ENCODE peak calls at places on chromosomes 7 and 10, in five cellular contexts. O, P, L, T and M are unnamed samples.

GRCh38 chr10:110387983-110388681 is 83.4 kb upstream of the SMNDC1 start:
- DNase-seq in P (no peak), O (no peak), L (no peak), T (no peak), M (no peak)

GRCh38 chr10:35626971-35627507 is 15.1 kb downstream of the FZD8 start:
- DNase-seq in L (no peak), O (no peak), P (no peak), T (no peak), M (no peak)

GRCh38 chr7:44615149-44615611 is 8.8 kb downstream of the OGDH start:
- DNase-seq in L (no peak), O (peak), T (no peak), P (peak), M (peak)

GRCh38 chr10:75755528-75755927 is 324.1 kb downstream of the LRMDA start:
- DNase-seq in O (no peak), L (no peak), P (no peak), T (no peak), M (no peak)

GRCh38 chr7:116810267-116811116 is 51.9 kb upstream of the CAPZA2 start:
- DNase-seq in T (no peak), L (no peak), O (no peak), P (no peak), M (no peak)

GRCh38 chr10:99620713-99621453 is 644 bp upstream of the SLC25A28 start:
- DNase-seq in O (peak), P (peak), T (peak), L (no peak), M (peak)

GRCh38 chr10:86295351-86295750 is 71.2 kb downstream of the GRID1 start:
- DNase-seq in O (no peak), L (no peak), T (no peak), P (peak), M (peak)

GRCh38 chr7:148773344-148773743 is 74.6 kb downstream of the CUL1 start:
- DNase-seq in P (no peak), T (no peak), L (no peak), O (no peak), M (no peak)

GRCh38 chr10:86653379-86653778 is 968 bp upstream of the OPN4 start:
- DNase-seq in T (no peak), P (peak), L (no peak), O (peak), M (peak)

GRCh38 chr7:20440472-20441105 is 109.9 kb downstream of the ITGB8 start:
- DNase-seq in T (peak), P (no peak), O (peak), L (peak), M (no peak)

GRCh38 chr10:110058215-110058614 is 50.4 kb downstream of the ADD3 start:
- DNase-seq in L (no peak), P (no peak), O (no peak), T (no peak), M (no peak)

GRCh38 chr7:135248546-135248945 is 14.9 kb downstream of the STRA8 start:
- DNase-seq in O (no peak), L (no peak), T (no peak), P (no peak), M (no peak)

GRCh38 chr7:130432886-130433285 is 7.9 kb downstream of the CEP41 start:
- DNase-seq in T (no peak), L (no peak), P (no peak), O (no peak), M (no peak)

GRCh38 chr7:29896685-29897411 is 90.5 kb downstream of the WIPF3 start:
- DNase-seq in O (no peak), T (no peak), L (no peak), P (no peak), M (no peak)

DNA sequence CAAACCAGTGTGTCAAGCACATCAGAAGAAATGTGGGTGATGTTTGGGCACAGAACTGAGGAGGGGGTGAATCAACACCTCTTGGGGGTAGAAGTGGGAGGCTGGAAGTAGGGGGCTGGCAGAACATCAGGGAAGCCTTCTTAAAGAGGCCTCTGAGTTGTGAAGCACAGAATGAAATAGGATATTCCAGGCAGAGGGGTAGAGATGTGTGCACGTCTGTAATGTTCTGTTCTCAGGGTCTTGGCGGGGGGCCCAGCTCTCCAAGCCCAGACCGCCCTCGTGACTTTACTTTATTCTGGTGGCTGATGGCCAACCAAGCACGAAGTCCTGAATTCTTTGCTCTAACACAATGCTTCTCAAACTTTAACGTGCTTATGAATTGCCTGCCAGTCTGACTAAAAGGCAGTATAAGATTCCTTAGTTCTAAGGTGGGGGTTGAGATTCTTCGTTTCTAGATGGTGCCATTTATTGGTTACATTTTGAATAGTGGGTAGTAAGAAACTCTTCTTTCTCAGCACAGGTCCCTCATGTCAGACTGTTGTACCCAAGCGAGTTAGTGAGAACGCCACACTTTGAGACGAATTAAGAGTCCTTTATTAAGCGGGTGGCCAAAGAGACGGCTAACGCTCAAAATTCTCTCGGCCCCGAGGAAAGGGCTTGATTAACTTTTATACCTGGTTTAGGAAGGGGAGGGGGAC is 8.2 kb downstream of the PRXL2A start:
- DNase-seq in T (no peak), L (no peak), P (peak), O (peak), M (peak)
- H3K4me3 ChIP-seq in T (no peak), L (no peak), P (no peak), O (no peak), M (no peak)

GRCh38 chr10:82191653-82192052 is 316.7 kb downstream of the NRG3 start:
- DNase-seq in P (no peak), L (no peak), O (no peak), T (no peak), M (no peak)
- H3K27ac ChIP-seq in P (no peak), L (no peak), O (no peak), T (no peak), M (no peak)

GRCh38 chr10:103053659-103054581 is 135.8 kb downstream of the CNNM2 start:
- DNase-seq in O (peak), L (peak), T (no peak), P (no peak), M (peak)
- TF ChIP-seq POLR2AphosphoS5 in O (no peak), L (no peak), T (no peak), P (no peak), M (no peak)

DNA sequence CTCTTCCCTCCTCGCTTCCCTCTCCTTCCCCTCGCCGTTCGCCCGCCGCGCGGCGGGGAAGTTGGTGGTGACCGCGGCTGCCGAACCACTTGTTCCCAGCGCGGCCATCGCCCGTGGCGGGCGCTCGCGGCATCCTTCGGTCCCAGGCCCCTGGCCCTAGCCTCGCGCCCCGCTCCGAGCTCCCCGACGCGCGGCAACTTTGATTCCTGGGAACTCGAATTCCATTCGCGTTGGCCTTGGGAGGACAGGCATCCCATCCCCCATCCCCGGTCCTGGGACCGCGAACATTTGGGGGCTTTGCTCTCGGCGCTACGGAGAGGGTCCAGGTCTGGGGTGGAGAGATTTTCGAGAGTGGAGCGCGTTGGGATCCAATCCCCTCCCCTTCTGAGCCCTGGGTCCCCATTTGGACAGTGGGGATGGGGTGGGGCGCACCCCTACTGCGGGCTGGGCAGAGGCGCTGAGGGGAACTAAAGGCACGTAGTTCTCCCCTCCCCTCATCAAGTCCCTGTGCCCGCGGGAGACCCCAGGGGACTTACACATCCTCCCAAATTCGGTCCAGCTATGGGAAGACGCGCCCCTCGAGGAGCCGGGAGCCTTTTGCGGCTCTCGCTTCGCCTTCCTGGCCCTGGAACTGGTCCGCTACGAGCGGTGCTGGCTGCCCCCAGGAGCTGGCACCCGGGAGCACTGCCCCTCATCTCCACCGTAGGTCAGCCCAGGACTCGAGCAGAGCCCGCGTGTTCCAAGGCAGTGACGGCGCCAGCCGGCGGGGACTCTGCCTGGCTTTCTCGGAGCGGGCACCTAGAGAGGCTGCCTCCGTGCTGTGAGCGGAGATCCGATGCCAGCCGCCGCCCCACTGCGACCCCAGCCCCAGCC is 856 bp downstream of the CDH23 start:
- DNase-seq in O (no peak), L (no peak), P (no peak), T (no peak), M (no peak)
- H3K4me3 ChIP-seq in O (peak), L (peak), P (peak), T (peak), M (peak)

DNA sequence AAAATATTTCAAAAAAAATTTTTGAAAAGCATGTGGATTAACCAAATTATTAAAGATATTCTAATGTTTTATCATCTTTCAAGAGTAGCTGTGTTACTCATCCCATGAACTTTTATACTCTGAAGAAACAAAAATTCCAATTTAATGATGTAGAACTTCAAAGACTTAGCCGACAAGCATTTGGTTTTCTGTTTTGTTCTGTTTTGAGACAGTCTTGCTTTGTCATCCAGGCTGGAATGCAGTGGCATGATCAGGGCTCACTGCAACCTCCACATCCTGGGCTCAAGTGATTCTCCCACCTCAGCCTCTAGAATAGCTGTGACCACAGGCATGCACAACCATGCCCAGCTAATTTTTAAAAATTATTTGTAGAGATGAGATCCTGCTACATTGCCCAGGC is 17.8 kb upstream of the LCOR start:
- DNase-seq in P (no peak), T (no peak), L (no peak), O (no peak), M (no peak)
- H3K27ac ChIP-seq in P (no peak), T (no peak), L (no peak), O (no peak), M (no peak)

GRCh38 chr7:84658286-84658685 is 463.7 kb upstream of the SEMA3A start:
- DNase-seq in P (no peak), T (no peak), L (no peak), O (no peak), M (no peak)

DNA sequence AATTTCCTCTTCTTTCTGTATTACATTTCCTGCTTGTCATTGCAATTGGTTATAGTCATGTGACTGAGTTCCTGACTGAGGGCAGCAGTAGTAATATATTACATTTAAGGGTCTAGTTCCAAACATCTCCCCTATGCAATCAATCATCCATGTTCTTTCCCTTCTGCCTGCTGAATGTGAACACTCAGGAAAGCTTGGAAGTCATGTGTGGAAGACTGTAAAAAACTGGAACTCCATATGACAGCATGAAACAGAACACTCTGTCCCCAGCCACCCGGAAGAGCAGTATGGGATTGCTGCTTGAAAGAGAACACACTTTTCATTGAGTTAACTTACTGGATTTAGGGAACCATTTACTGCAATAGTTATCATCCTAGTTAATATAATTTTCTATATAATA is 459.7 kb upstream of the SEMA3A start:
- DNase-seq in P (no peak), L (no peak), O (no peak), T (no peak), M (no peak)
- TF ChIP-seq POLR2AphosphoS5 in P (no peak), L (no peak), O (no peak), T (no peak), M (no peak)

DNA sequence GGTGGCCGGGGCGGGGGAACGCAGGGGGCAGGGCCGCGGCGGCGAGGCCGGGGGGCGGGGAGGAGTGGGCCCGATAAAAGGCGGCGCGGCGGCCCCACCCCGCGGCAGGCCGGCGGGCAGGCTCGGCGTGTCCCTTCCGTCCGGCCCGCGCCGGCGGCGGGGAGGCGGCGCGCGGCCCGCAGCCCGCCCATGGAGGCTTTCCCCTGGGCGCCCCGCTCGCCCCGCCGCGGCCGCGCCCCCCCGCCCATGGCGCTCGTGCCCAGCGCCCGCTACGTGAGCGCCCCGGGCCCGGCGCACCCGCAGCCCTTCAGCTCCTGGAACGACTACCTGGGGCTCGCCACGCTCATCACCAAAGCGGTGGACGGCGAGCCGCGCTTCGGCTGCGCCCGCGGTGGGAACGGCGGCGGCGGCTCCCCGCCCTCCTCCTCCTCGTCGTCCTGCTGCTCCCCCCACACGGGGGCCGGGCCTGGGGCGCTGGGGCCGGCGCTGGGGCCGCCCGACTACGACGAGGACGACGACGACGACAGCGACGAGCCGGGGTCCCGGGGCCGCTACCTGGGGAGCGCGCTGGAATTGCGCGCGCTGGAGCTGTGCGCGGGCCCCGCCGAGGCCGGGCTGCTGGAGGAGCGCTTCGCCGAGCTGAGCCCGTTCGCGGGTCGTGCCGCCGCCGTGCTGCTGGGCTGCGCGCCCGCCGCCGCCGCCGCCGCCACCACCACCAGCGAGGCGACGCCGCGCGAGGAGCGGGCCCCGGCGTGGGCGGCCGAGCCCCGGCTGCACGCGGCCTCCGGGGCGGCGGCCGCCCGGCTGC is at the start of gene NANOS1:
- DNase-seq in O (no peak), L (no peak), P (no peak), T (no peak), M (no peak)
- H3K4me3 ChIP-seq in O (peak), L (peak), P (peak), T (peak), M (peak)

DNA sequence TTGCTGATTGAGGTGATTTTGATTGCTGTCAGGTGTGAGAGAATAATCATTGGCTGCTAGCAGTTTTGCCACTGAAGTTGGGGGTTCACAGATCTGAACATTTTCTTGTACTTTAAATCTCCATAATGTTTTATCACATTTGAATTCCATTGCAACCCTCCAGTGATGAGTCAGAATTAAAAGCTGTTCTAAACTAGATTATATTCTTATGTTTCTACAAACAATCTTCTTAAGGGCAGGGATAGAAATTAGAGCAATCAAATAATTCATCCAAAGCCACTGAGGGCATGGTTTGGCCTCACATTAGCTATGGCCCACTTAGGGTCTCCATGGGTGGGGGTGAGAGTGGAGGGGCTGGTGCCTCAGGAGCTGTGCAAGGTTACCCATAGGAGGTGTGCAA is 53.0 kb upstream of the RPA3 start:
- DNase-seq in O (no peak), P (no peak), T (no peak), L (no peak), M (no peak)
- H3K27ac ChIP-seq in O (no peak), P (peak), T (no peak), L (no peak), M (no peak)

GRCh38 chr10:14601872-14602725 is 172.6 kb downstream of the FAM107B start:
- DNase-seq in L (no peak), P (no peak), O (peak), T (no peak), M (no peak)

GRCh38 chr10:14600065-14600464 is 174.6 kb downstream of the FAM107B start:
- DNase-seq in P (no peak), L (no peak), T (no peak), O (no peak), M (no peak)

GRCh38 chr10:14602807-14603538 is 171.7 kb downstream of the FAM107B start:
- DNase-seq in O (no peak), T (no peak), P (no peak), L (no peak), M (no peak)

GRCh38 chr10:14595526-14596182 is 179.0 kb downstream of the FAM107B start:
- DNase-seq in O (no peak), P (no peak), L (no peak), T (no peak), M (no peak)

GRCh38 chr10:14598809-14599764 is 175.6 kb downstream of the FAM107B start:
- DNase-seq in O (no peak), L (no peak), P (no peak), T (no peak), M (no peak)
- TF ChIP-seq POLR2AphosphoS5 in O (no peak), L (no peak), P (no peak), T (no peak), M (no peak)